ENCODE peak calls at places on chromosomes 7 and 10, in ten cellular contexts. A is bronchial epithelial cell, V is BE2C, P is fibroblast of pulmonary artery, Z is upper lobe of right lung, E is testis, T is AG04449, N is AG09319, B is AG04450, L is H9. W is an unnamed sample.

GRCh38 chr10:61760943-61761824 is 98.5 kb downstream of the CABCOCO1 start:
- DNase-seq in A (peak; percentile 76), V (no peak), P (peak; percentile 50), Z (no peak), E (no peak), T (peak; percentile 59), N (no peak), B (peak; percentile 36), L (no peak), W (no peak)

GRCh38 chr7:151315038-151315655 is 26.5 kb upstream of the NUB1 start:
- DNase-seq in A (peak; percentile 38), V (peak; percentile 73), P (peak; percentile 78), Z (no peak), E (peak; percentile 90), T (no peak), N (peak; percentile 22), B (peak; percentile 30), L (peak; percentile 67), W (peak; percentile 50)

GRCh38 chr10:788796-789748 is 99.6 kb upstream of the DIP2C start:
- DNase-seq in A (peak; percentile 36), V (peak; percentile 85), P (peak; percentile 75), Z (peak; percentile 87), E (peak; percentile 90), T (no peak), N (peak; percentile 48), B (peak; percentile 20), L (peak; percentile 90), W (peak; percentile 58)

GRCh38 chr10:104273291-104273690 is 4.3 kb downstream of the GSTO2 start:
- DNase-seq in A (no peak), V (no peak), P (no peak), Z (no peak), E (no peak), T (no peak), N (no peak), B (no peak), L (no peak), W (no peak)

GRCh38 chr7:47758546-47758945 is 176.6 kb upstream of the TNS3 start:
- DNase-seq in A (no peak), V (no peak), P (peak; percentile 26), Z (no peak), E (no peak), T (no peak), N (no peak), B (no peak), L (no peak), W (no peak)

GRCh38 chr10:35913628-35914027 is 271.5 kb upstream of the FZD8 start:
- DNase-seq in A (peak; percentile 94), V (no peak), P (peak; percentile 28), Z (no peak), E (no peak), T (no peak), N (no peak), B (no peak), L (no peak), W (no peak)

GRCh38 chr7:116230191-116231005 is 20.1 kb downstream of the TES start:
- DNase-seq in A (no peak), V (no peak), P (no peak), Z (no peak), E (no peak), T (no peak), N (no peak), B (no peak), L (no peak), W (no peak)

GRCh38 chr10:78441704-78442103 is 408.0 kb downstream of the RPS24 start:
- DNase-seq in A (no peak), V (no peak), P (no peak), Z (no peak), E (no peak), T (no peak), N (no peak), B (no peak), L (peak; percentile 8), W (no peak)

GRCh38 chr7:44325811-44326241 is 432 bp upstream of the CAMK2B start:
- DNase-seq in A (no peak), V (no peak), P (no peak), Z (peak; percentile 38), E (no peak), T (no peak), N (no peak), B (no peak), L (peak; percentile 62), W (no peak)

GRCh38 chr7:2049782-2050510 is 182.8 kb downstream of the MAD1L1 start:
- DNase-seq in A (no peak), V (no peak), P (no peak), Z (no peak), E (no peak), T (no peak), N (no peak), B (no peak), L (no peak), W (no peak)

GRCh38 chr7:99004216-99004615 is 125.9 kb downstream of the TRRAP start:
- DNase-seq in A (peak; percentile 14), V (no peak), P (peak; percentile 10), Z (peak; percentile 71), E (peak; percentile 6), T (no peak), N (no peak), B (no peak), L (no peak), W (no peak)

GRCh38 chr10:126393076-126393475 is 4.8 kb upstream of the ADAM12 start:
- DNase-seq in A (no peak), V (no peak), P (no peak), Z (no peak), E (no peak), T (no peak), N (no peak), B (no peak), L (no peak), W (no peak)

GRCh38 chr7:8373856-8374255 is 59.6 kb upstream of the NXPH1 start:
- DNase-seq in A (no peak), V (no peak), P (no peak), Z (no peak), E (no peak), T (no peak), N (no peak), B (no peak), L (peak; percentile 51), W (no peak)

GRCh38 chr7:17983238-17984088 is 43.2 kb upstream of the SNX13 start:
- DNase-seq in A (no peak), V (no peak), P (no peak), Z (no peak), E (no peak), T (no peak), N (no peak), B (no peak), L (no peak), W (no peak)

GRCh38 chr7:70799841-70800405 is 332.0 kb upstream of the GALNT17 start:
- DNase-seq in A (no peak), V (no peak), P (no peak), Z (no peak), E (no peak), T (no peak), N (no peak), B (no peak), L (no peak), W (no peak)

DNA sequence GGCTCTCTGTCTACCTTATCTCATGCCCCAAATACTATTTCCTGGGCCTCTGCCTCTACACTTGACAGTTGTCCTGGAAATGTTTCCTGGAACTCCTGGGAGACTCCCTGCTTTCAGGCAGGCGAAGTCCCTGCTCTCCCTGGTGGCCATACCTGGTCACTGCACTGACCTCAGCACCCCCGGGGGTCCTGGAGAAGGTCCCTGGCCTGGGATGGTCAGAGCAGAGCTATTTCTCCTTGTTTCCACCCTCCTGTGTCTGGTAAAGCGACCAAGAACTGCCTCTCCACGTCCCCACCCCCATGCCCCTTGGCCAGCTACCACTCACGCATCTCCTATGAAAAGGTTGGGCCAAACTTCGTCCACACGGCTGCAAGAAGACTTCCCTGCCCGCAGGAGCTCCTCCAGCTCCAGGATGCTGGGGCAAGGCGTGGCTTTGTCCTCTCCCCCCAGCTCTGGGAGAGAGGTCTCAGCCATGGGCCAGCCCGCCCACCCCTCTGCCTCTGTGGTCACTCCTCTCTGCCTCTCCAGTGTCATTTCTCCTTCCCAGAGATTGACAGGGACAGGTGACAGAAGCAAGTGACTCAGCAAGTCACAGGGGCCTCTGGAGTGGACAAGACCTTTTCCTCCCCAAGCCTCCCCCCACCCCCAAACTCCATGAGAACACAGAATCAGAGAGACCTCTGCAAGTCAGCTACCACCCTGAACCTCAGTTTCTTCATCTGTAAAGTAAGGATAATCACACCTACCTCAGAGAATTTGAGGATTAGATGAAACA is 2.6 kb upstream of the SAMD8 start:
- DNase-seq in A (no peak), V (peak; percentile 60), P (peak; percentile 31), Z (no peak), E (peak; percentile 39), T (no peak), N (no peak), B (no peak), L (peak; percentile 80), W (no peak)
- TF ChIP-seq CTCF in A (peak; percentile 68), V (peak; percentile 68), P (peak; percentile 63), Z (peak; percentile 56), E (peak; percentile 62), T (peak; percentile 59), N (peak; percentile 49), B (peak; percentile 60), L (peak; percentile 76), W (peak; percentile 68)

DNA sequence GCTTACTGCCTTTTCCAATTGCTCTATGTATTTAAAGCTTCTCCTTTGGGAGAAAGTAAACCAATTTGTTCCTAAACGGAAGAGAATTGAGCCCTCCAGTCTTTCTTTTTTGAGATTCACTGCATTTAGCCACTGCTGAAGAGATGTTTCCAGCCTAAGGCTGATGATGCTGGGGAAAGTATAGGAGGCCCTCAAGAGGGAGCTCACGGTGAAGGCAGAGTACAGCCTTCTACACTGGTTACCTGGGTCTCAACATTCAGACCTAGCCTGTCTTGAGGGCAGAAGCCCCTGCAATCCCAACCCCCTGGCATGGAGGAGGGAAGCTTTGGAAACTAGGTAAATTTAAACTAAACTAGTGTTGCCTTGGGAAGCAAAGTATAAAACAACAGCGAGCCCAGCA is 316.7 kb upstream of the TPK1 start:
- DNase-seq in A (no peak), V (no peak), P (no peak), Z (no peak), E (no peak), T (no peak), N (no peak), B (no peak), L (no peak), W (no peak)
- TF ChIP-seq CTCF in A (no peak), V (no peak), P (no peak), Z (no peak), E (no peak), T (no peak), N (no peak), B (no peak), L (peak; percentile 43), W (no peak)

GRCh38 chr7:38833329-38833728 is 75.7 kb downstream of the VPS41 start:
- DNase-seq in A (no peak), V (no peak), P (no peak), Z (no peak), E (no peak), T (no peak), N (no peak), B (no peak), L (no peak), W (no peak)
- TF ChIP-seq CTCF in A (no peak), V (no peak), P (no peak), Z (no peak), E (no peak), T (no peak), N (no peak), B (no peak), L (no peak), W (no peak)

DNA sequence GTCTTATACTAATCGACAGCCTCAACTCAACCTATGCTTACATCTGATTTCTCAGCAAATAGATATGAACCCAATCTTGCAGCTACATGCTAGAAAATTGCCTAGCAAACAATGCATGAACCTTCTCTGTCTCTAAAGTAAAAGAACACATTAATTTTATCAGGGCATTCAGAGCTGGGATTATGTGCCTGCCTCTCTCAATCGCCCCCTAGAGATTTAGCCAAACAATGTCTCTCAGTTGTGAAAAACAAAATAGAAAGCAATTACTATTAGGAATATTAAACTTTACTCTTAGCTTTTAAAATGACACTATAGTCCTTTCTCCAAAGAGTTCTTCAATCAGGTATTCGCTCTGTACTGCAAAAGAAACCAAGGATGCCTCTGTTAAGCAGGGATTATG is 737.1 kb downstream of the PARD3 start:
- DNase-seq in A (no peak), V (no peak), P (peak; percentile 21), Z (no peak), E (no peak), T (no peak), N (no peak), B (no peak), L (no peak), W (no peak)
- TF ChIP-seq CTCF in A (no peak), V (peak; percentile 30), P (peak; percentile 37), Z (no peak), E (no peak), T (no peak), N (no peak), B (no peak), L (peak; percentile 37), W (no peak)

W was measured in mesothelial cell of epicardium.